ENCODE peak calls at places on chromosomes 1 and 21, in seven cellular contexts. P, A, J, R, C, S and H are unnamed samples.

GRCh38 chr1:57424231-57425027 is 569 bp upstream of the DAB1 start:
- DNase-seq in C (no peak), S (peak), R (peak), A (peak), P (no peak), J (peak), H (no peak)

GRCh38 chr1:227947425-227947677 is 381 bp downstream of the WNT9A start:
- DNase-seq in R (no peak), S (no peak), P (no peak), A (no peak), J (no peak), C (no peak), H (peak)

GRCh38 chr21:38798481-38798882 is 7.2 kb upstream of the ETS2 start:
- DNase-seq in A (no peak), P (peak), R (peak), J (peak), S (no peak), C (no peak), H (no peak)

GRCh38 chr1:178706467-178706866 is 18.6 kb upstream of the RALGPS2 start:
- DNase-seq in C (no peak), R (no peak), S (no peak), P (no peak), A (no peak), J (no peak), H (no peak)

GRCh38 chr21:36964832-36965719 is 1.4 kb downstream of the HLCS start:
- DNase-seq in P (no peak), C (no peak), R (no peak), S (no peak), A (no peak), J (no peak), H (no peak)

GRCh38 chr1:155892801-155893200 is 18.3 kb downstream of the RIT1 start:
- DNase-seq in P (peak), S (no peak), A (no peak), J (no peak), C (no peak), R (no peak), H (no peak)

GRCh38 chr1:1422465-1423244 is 1.6 kb upstream of the ANKRD65 start:
- DNase-seq in C (no peak), R (no peak), J (no peak), P (no peak), S (no peak), A (no peak), H (no peak)

GRCh38 chr1:205245096-205245495 is 17.4 kb downstream of the TMCC2 start:
- DNase-seq in R (no peak), P (no peak), A (no peak), S (no peak), J (no peak), C (no peak), H (no peak)

GRCh38 chr1:205286335-205286950 is 35.1 kb downstream of the NUAK2 start:
- DNase-seq in S (no peak), R (no peak), C (peak), P (no peak), J (no peak), A (no peak), H (no peak)

GRCh38 chr1:66402194-66402593 is 131.8 kb upstream of the SGIP1 start:
- DNase-seq in S (no peak), C (peak), R (no peak), A (no peak), P (no peak), J (no peak), H (no peak)

GRCh38 chr1:118360817-118361216 is 175.8 kb upstream of the SPAG17 start:
- DNase-seq in C (no peak), S (no peak), J (no peak), R (no peak), P (no peak), A (no peak), H (no peak)

GRCh38 chr1:219188331-219188803 is 14.7 kb downstream of the LYPLAL1 start:
- DNase-seq in A (no peak), S (no peak), C (peak), P (no peak), R (no peak), J (no peak), H (no peak)

GRCh38 chr1:155729031-155729898 is 40.4 kb downstream of the DAP3 start:
- DNase-seq in J (no peak), R (peak), P (peak), A (peak), S (peak), C (no peak), H (peak)

GRCh38 chr1:79633456-79633855 is 626.9 kb upstream of the ADGRL4 start:
- DNase-seq in C (no peak), A (no peak), S (no peak), R (no peak), J (no peak), P (no peak), H (no peak)

GRCh38 chr1:118157506-118157905 is 27.5 kb downstream of the SPAG17 start:
- DNase-seq in P (no peak), C (no peak), R (no peak), S (no peak), A (no peak), J (no peak), H (no peak)

GRCh38 chr1:228548788-228549187 is 61.6 kb downstream of the RNF187 start:
- DNase-seq in P (no peak), A (no peak), J (no peak), S (no peak), C (no peak), R (no peak), H (no peak)

GRCh38 chr1:101474039-101474665 is 237.3 kb downstream of the S1PR1 start:
- DNase-seq in P (peak), C (no peak), R (peak), A (no peak), J (peak), S (peak), H (no peak)

GRCh38 chr21:32521736-32522360 is 63.5 kb downstream of the TCP10L start:
- DNase-seq in A (no peak), J (no peak), C (no peak), R (no peak), P (no peak), S (no peak), H (no peak)

GRCh38 chr1:54464477-54465146 is 58.4 kb upstream of the SSBP3 start:
- DNase-seq in P (no peak), R (peak), A (peak), J (peak), S (no peak), C (no peak), H (no peak)

GRCh38 chr1:170664283-170664827 is 424 bp downstream of the PRRX1 start:
- DNase-seq in C (no peak), R (peak), S (no peak), P (no peak), A (peak), J (no peak), H (peak)

GRCh38 chr1:55751776-55752175 is 536.6 kb upstream of the USP24 start:
- DNase-seq in A (no peak), P (no peak), C (no peak), R (no peak), S (no peak), J (no peak), H (no peak)

GRCh38 chr1:214281902-214282695 is 1.1 kb downstream of the SMYD2 start:
- DNase-seq in P (peak), C (no peak), R (peak), S (peak), J (peak), A (no peak), H (peak)

GRCh38 chr1:145999321-146000024 is 3.1 kb upstream of the TXNIP start:
- DNase-seq in A (no peak), P (no peak), J (no peak), C (no peak), R (no peak), S (no peak), H (no peak)

GRCh38 chr1:160575112-160575664 is 4.1 kb downstream of the CD84 start:
- DNase-seq in A (no peak), C (no peak), J (no peak), R (no peak), S (no peak), P (no peak), H (no peak)
- TF ChIP-seq JUND in A (no peak), C (no peak), J (no peak), R (no peak), S (no peak), P (no peak), H (no peak)

DNA sequence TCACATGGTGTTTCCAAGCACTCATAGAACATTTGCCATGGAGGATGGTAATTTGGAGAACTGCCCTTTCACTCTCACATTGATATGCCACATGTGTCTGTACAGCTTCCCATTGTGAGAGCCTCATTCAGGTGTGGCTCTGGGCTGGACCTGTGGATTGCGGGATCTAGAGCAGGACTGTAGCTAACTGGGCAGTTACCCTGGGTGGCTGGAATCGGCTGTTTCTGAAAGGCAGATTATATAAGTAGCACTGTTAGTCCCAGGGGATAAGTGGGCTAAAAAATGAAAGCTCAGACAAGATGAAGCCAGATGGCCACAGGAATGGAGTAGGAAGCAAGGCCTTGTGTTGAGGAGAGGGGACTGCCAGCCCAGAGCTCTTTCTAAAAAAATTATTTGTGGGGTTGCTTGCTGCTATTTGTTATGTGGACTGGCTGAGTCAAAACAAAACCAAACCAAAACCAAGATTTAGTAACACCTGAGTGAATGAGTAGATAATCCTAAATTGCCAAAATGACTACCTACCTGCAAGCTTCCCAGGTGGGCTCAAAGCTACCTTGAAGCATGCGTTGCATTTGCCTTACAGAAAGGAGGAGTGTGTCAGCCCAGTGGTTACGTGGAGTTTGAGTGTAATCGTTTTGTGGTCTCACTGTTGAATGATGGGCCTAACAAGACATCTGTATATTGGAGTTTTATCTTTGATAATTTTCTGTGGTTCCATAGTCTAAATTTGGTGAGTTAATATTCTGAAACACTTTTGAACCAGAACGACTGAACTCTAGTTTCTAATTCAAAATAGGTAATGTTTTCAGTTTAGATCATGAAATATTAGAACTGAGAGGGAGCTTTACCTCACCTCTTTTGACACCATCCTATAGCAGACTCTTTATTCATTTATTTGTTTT is 58.0 kb downstream of the SDCCAG8 start:
- DNase-seq in P (no peak), A (no peak), C (peak), J (no peak), R (no peak), S (no peak), H (no peak)
- TF ChIP-seq JUND in P (no peak), A (no peak), C (peak), J (no peak), R (no peak), S (no peak), H (no peak)

DNA sequence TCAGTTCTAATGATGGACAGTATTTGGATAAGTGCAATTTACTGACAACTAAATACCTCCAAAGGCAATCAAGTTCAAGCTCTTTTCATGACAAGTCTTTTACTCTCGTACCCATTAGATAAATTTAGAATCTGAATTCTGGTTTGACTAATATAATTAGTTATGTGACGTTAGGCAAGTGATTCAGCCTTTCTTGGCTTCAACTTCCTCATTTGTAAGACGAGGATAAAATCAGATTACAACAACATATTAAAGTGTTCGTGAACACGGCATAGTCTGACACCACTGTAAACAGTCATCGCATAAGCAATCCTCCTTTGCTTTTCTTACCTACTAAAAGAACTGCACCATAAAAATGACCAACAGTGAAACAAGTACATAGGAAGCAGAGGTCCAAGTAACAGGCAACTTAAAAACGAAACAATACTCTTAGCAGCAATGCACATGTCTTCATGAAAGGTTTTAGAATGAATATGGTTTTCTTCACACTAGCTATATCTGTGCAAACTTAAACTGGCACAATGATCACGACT is 25.7 kb downstream of the COA6 start:
- DNase-seq in A (no peak), S (no peak), J (no peak), C (peak), R (no peak), P (no peak), H (no peak)
- TF ChIP-seq JUND in A (no peak), S (no peak), J (no peak), C (peak), R (no peak), P (no peak), H (no peak)

GRCh38 chr1:203153989-203154821 is 21.4 kb downstream of the MYBPH start:
- DNase-seq in C (no peak), S (no peak), A (no peak), R (peak), J (no peak), P (no peak), H (no peak)

GRCh38 chr1:203153051-203153988 is 22.3 kb downstream of the MYBPH start:
- DNase-seq in J (no peak), C (no peak), P (no peak), R (no peak), A (no peak), S (no peak), H (no peak)

GRCh38 chr1:203151362-203152157 is 24.0 kb downstream of the ADORA1 start:
- DNase-seq in C (no peak), J (no peak), A (no peak), S (no peak), P (no peak), R (no peak), H (no peak)

GRCh38 chr1:203150511-203151297 is 23.2 kb downstream of the ADORA1 start:
- DNase-seq in C (no peak), A (no peak), J (no peak), R (no peak), S (no peak), P (no peak), H (no peak)

DNA sequence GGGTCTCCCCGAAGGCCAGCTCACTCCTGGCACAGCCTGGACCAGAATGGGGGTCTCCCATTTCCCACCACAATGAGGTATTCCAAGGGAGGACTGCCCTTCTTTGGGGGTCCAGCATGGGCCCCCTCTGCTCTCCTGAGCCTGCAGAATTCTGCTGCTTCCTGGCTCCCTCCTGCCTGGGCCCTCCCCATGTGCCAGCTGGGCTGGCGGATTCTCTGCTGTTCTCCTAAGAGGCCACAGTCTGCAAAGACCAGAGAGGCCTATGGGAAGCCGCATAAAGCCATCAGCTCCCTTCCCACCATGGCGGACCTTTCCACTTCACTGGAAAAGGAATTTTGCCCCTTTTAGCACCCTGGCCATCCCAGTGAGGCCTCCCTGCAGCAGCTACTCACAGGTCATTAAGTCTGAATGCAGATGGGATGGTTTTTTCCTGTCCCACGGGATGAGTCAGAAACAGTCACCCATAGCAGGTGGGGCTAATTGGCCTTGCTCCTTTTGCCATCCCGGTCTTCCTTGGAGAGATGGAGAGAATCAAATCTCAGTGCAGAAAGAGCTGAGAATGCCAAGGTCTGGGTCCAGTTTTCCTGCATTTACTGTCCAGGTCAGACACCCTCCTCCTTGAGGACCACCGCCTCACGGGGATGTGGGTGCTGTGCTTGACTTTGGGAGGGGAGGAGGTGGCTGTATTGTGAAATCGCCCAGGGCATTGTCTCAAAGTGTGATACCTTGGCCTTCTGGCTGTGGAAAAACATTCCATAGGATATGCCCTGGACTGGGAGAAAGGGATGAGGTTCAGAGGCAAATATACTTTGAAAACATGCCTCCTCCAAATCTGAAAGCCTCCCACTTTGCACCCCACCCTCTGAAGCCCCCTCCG is 23.2 kb downstream of the MYBPH start:
- DNase-seq in C (no peak), J (no peak), A (no peak), R (no peak), S (no peak), P (no peak), H (peak)
- TF ChIP-seq JUND in C (no peak), J (no peak), A (peak), R (peak), S (no peak), P (peak), H (no peak)

DNA sequence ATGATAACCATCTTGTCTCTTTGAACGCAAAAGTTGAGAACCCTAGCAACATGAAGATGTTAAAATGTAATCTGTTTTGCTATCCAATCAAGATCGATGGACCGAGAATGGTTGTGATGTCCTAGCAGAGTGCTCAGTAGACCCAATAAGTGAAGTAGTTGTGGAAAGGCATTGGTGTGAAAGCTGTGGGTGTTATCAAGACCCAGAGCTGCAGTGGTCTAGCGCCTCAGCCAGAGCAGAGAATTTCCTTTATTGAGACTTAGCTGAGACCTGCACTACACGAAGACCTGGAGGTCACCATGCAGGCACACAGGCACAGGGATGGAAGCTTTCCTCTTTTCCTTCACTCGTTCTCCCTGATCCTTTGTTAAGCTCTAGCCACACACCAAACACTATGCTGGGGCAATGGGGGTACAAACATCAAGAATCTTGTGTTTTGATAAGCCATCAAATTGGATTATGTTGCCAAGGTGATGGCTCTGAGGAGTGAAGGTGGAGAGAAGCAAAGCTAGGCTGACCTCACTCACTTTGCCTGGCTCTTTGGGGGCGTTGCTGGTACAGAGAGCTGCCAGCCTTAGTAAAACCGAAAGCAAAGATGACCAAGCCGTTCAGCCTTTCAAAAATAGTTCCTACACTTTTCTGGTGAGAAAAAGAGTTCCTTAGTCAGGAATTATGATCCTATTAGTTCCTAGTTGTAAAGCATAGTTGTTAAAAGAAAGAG is 24.1 kb downstream of the METTL13 start:
- DNase-seq in C (no peak), P (no peak), J (no peak), S (no peak), R (no peak), A (no peak), H (no peak)
- TF ChIP-seq JUND in C (no peak), P (no peak), J (no peak), S (no peak), R (no peak), A (no peak), H (no peak)